ENCODE peak calls at places on chromosome 20, in nine cellular contexts. I is IMR-90, Z is GM06990, E is Calu3, Y is pancreas, H is BE2C, K is lower lobe of right lung, G is stomach, M is ovary. U is an unnamed sample.

GRCh38 chr20:47075263-47075662 is 180.6 kb downstream of the EYA2 start:
- DNase-seq in I (no peak), Z (no peak), E (no peak), Y (no peak), H (no peak), K (no peak), G (peak; percentile 69), M (no peak), U (no peak)

GRCh38 chr20:19683168-19683567 is 74.9 kb upstream of the RIN2 start:
- DNase-seq in I (no peak), Z (no peak), E (no peak), Y (no peak), H (no peak), K (no peak), G (no peak), M (no peak), U (no peak)

GRCh38 chr20:15496501-15497039 is 1076.7 kb downstream of the KIF16B start:
- DNase-seq in I (no peak), Z (no peak), E (no peak), Y (no peak), H (no peak), K (no peak), G (no peak), M (no peak), U (no peak)

GRCh38 chr20:24657878-24658620 is 188.6 kb downstream of the SYNDIG1 start:
- DNase-seq in I (no peak), Z (no peak), E (no peak), Y (no peak), H (no peak), K (no peak), G (no peak), M (no peak), U (no peak)

GRCh38 chr20:47326718-47327137 is 29.8 kb downstream of the ZMYND8 start:
- DNase-seq in I (peak; percentile 85), Z (no peak), E (no peak), Y (no peak), H (no peak), K (no peak), G (no peak), M (no peak), U (no peak)

GRCh38 chr20:3818155-3819151 is 1.9 kb upstream of the AP5S1 start:
- DNase-seq in I (peak; percentile 87), Z (no peak), E (peak; percentile 74), Y (peak; percentile 79), H (peak; percentile 96), K (peak; percentile 72), G (peak; percentile 84), M (peak; percentile 74), U (peak; percentile 75)

GRCh38 chr20:1720845-1721475 is 63.4 kb upstream of the SIRPG start:
- DNase-seq in I (no peak), Z (no peak), E (no peak), Y (no peak), H (no peak), K (no peak), G (no peak), M (no peak), U (no peak)

GRCh38 chr20:46592580-46593362 is 42.3 kb upstream of the OCSTAMP start:
- DNase-seq in I (no peak), Z (no peak), E (peak; percentile 35), Y (no peak), H (no peak), K (no peak), G (no peak), M (no peak), U (no peak)

GRCh38 chr20:44153636-44154043 is 33.3 kb downstream of the JPH2 start:
- DNase-seq in I (peak; percentile 13), Z (no peak), E (no peak), Y (no peak), H (no peak), K (no peak), G (no peak), M (no peak), U (no peak)

GRCh38 chr20:48153523-48153922 is 368.2 kb upstream of the SULF2 start:
- DNase-seq in I (no peak), Z (no peak), E (no peak), Y (no peak), H (peak; percentile 39), K (no peak), G (no peak), M (no peak), U (no peak)

GRCh38 chr20:6940052-6940451 is 172.6 kb downstream of the BMP2 start:
- DNase-seq in I (no peak), Z (no peak), E (no peak), Y (no peak), H (peak; percentile 23), K (no peak), G (no peak), M (no peak), U (no peak)

GRCh38 chr20:25672659-25673058 is 24.0 kb downstream of the ZNF337 start:
- DNase-seq in I (no peak), Z (no peak), E (no peak), Y (no peak), H (no peak), K (no peak), G (no peak), M (no peak), U (no peak)

GRCh38 chr20:10419550-10420133 is 14.4 kb downstream of the MKKS start:
- DNase-seq in I (peak; percentile 19), Z (no peak), E (peak; percentile 20), Y (no peak), H (no peak), K (no peak), G (no peak), M (no peak), U (no peak)

GRCh38 chr20:6044102-6044501 is 9.8 kb downstream of the LRRN4 start:
- DNase-seq in I (no peak), Z (no peak), E (no peak), Y (no peak), H (no peak), K (no peak), G (no peak), M (no peak), U (no peak)

GRCh38 chr20:31788578-31788977 is 30.6 kb upstream of the MYLK2 start:
- DNase-seq in I (peak; percentile 28), Z (no peak), E (peak; percentile 22), Y (no peak), H (no peak), K (no peak), G (no peak), M (no peak), U (no peak)

GRCh38 chr20:9068896-9069663 is at the start of gene PLCB4:
- DNase-seq in I (peak; percentile 66), Z (no peak), E (peak; percentile 51), Y (peak; percentile 68), H (peak; percentile 77), K (peak; percentile 56), G (peak; percentile 68), M (peak; percentile 20), U (no peak)

GRCh38 chr20:9072741-9073310 is 3.9 kb downstream of the PLCB4 start:
- DNase-seq in I (no peak), Z (no peak), E (no peak), Y (no peak), H (no peak), K (no peak), G (no peak), M (no peak), U (no peak)

GRCh38 chr20:9075264-9076095 is 6.6 kb downstream of the PLCB4 start:
- DNase-seq in I (no peak), Z (no peak), E (no peak), Y (no peak), H (no peak), K (no peak), G (no peak), M (no peak), U (no peak)

GRCh38 chr20:9070304-9070703 is 1.4 kb downstream of the PLCB4 start:
- DNase-seq in I (no peak), Z (no peak), E (no peak), Y (no peak), H (no peak), K (no peak), G (no peak), M (no peak), U (no peak)

DNA sequence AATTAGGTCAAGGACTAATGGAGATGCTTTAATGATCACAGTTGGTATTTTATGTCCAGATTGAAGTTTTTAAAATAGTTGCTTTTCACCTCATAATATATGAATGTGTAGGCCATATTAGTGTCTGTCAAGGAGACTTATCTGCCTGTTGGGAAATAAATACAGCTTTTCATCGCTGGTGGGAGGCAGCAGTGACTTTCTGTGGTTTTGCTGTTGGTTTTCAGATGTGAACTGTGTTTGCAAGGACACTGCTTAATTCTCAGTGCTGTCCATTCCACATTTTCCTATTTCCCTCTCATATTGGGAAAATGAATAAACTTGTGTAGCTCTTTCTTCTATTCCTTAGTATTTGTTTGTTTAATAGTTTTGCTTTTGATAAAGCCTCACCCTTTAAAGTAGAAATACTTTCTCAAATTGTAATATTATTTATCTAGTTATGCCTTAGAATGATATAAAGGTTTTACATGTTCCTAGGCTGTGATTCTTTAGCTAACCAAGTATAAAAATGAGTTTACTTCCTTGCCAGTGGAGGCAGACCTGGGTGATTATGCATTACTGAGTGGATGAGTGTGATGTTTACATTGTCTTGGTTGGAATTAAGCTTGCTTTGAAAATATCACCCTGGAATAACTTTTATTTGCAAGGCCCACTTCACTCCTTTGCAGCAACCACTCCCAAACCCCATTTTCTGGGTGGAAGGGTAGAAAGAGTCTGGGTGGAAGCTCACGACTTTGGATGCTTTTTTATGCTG is 3.3 kb downstream of the PLCB4 start:
- DNase-seq in I (peak; percentile 43), Z (no peak), E (no peak), Y (no peak), H (no peak), K (no peak), G (no peak), M (no peak), U (no peak)
- TF ChIP-seq CTCF in I (no peak), Z (no peak), E (no peak), Y (no peak), H (peak; percentile 1), K (no peak), G (no peak), M (no peak), U (no peak)

GRCh38 chr20:52439385-52439784 is 247.8 kb upstream of the ZFP64 start:
- DNase-seq in I (no peak), Z (no peak), E (no peak), Y (no peak), H (no peak), K (no peak), G (no peak), M (no peak), U (no peak)
- TF ChIP-seq CTCF in I (no peak), Z (no peak), E (no peak), Y (no peak), H (no peak), K (no peak), G (no peak), M (no peak), U (no peak)

GRCh38 chr20:266213-266603 is 8.7 kb downstream of the DEFB132 start:
- DNase-seq in I (no peak), Z (no peak), E (no peak), Y (no peak), H (no peak), K (no peak), G (no peak), M (no peak), U (no peak)
- TF ChIP-seq CTCF in I (no peak), Z (no peak), E (no peak), Y (no peak), H (no peak), K (no peak), G (no peak), M (no peak), U (no peak)

DNA sequence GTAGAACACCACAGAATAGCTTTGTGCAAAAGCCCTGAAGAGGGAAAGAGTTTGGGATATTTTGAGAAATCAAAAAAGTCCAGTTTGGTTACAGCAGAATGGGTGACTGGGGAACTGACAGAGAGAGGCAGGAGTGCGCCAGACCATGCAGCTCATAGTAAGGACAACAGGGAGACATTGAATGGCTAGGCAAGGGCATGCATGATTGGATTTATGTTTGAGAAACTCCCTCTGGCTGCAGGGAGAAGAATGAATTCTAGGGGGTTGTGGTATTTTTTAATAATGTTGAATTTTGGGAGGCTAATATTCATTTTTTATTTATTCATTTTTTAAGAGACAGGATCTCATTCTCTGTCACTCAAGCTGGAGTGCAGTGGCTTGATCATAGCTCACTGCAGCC is 49.9 kb downstream of the TGM2 start:
- DNase-seq in I (no peak), Z (no peak), E (no peak), Y (no peak), H (no peak), K (no peak), G (no peak), M (no peak), U (no peak)
- TF ChIP-seq CTCF in I (no peak), Z (no peak), E (no peak), Y (no peak), H (peak; percentile 39), K (no peak), G (no peak), M (no peak), U (no peak)